ENCODE peak calls at places on chromosomes 5 and 9, in ten cellular contexts. Y is GM13977; S is stimulated activated CD4-positive, alpha-beta T cell treated with anti-CD3 and anti-CD28 coated beads, Interleukin-15, amount 100 ng/mL, for 1 hour; I is fibroblast of pulmonary artery; U is CD4-positive, alpha-beta memory T cell; H is activated CD4-positive, alpha-beta T cell treated with anti-CD3 and anti-CD28 coated beads for 24 hours; Q is NCI-H2029; A is memory B cell; G is aorta; J is T follicular helper cell. M is an unnamed sample.

GRCh38 chr5:6377121-6377520 is 1.2 kb downstream of the MED10 start:
- DNase-seq in G (no peak), S (no peak), U (no peak), A (no peak), H (no peak), Y (no peak), Q (no peak), I (peak; percentile 9), J (no peak), M (no peak)

GRCh38 chr5:134524826-134525686 is at the start of gene JADE2:
- DNase-seq in S (peak; percentile 59), H (peak; percentile 61), U (peak; percentile 90), Y (peak; percentile 91), Q (peak; percentile 50), A (peak; percentile 88), J (peak; percentile 78), G (peak; percentile 83), I (peak; percentile 81), M (peak; percentile 87)

GRCh38 chr5:179307931-179308471 is 37.3 kb downstream of the ADAMTS2 start:
- DNase-seq in S (no peak), G (peak; percentile 37), J (no peak), I (no peak), H (no peak), Q (no peak), A (no peak), U (no peak), Y (no peak), M (no peak)

GRCh38 chr5:177366528-177367322 is 9.0 kb downstream of the RGS14 start:
- DNase-seq in Y (no peak), U (no peak), A (no peak), Q (peak; percentile 24), J (no peak), G (peak; percentile 93), I (peak; percentile 86), H (no peak), S (no peak), M (no peak)

GRCh38 chr5:2642684-2643325 is 108.7 kb downstream of the IRX2 start:
- DNase-seq in Y (no peak), A (no peak), G (no peak), I (no peak), U (no peak), Q (no peak), H (no peak), S (no peak), J (no peak), M (no peak)

GRCh38 chr9:2985343-2985742 is 141.4 kb upstream of the PUM3 start:
- DNase-seq in G (no peak), Y (no peak), J (no peak), S (no peak), I (no peak), Q (no peak), U (no peak), H (no peak), A (no peak), M (no peak)

GRCh38 chr5:180294401-180294800 is 2.5 kb upstream of the MAPK9 start:
- DNase-seq in H (no peak), A (no peak), U (no peak), I (no peak), Q (no peak), J (no peak), G (no peak), S (no peak), Y (no peak), M (no peak)

GRCh38 chr5:10475931-10476687 is 34.4 kb downstream of the ROPN1L start:
- DNase-seq in G (no peak), Y (no peak), H (no peak), I (no peak), A (no peak), Q (no peak), S (no peak), J (no peak), U (no peak), M (no peak)

GRCh38 chr5:41748631-41749030 is 121.6 kb downstream of the OXCT1 start:
- DNase-seq in G (no peak), Y (peak; percentile 38), Q (no peak), I (peak; percentile 57), J (no peak), H (peak; percentile 6), A (no peak), S (no peak), U (no peak), M (no peak)

GRCh38 chr9:131419029-131419614 is 25.2 kb downstream of the PRRC2B start:
- DNase-seq in G (no peak), A (no peak), H (no peak), I (no peak), J (no peak), S (no peak), Q (no peak), Y (no peak), U (no peak), M (no peak)

GRCh38 chr5:133828727-133829126 is 139.7 kb downstream of the C5orf15 start:
- DNase-seq in Q (no peak), H (no peak), I (no peak), S (no peak), Y (no peak), U (no peak), A (no peak), J (no peak), G (no peak), M (no peak)

GRCh38 chr5:98755406-98755805 is 18.1 kb upstream of the RGMB start:
- DNase-seq in A (no peak), I (no peak), J (no peak), Y (no peak), U (no peak), S (no peak), Q (no peak), G (no peak), H (no peak), M (no peak)

GRCh38 chr9:83920469-83920941 is 727 bp downstream of the KIF27 start:
- DNase-seq in I (peak; percentile 50), A (no peak), Y (peak; percentile 62), J (peak; percentile 52), S (no peak), Q (peak; percentile 53), U (no peak), G (no peak), H (no peak), M (no peak)

GRCh38 chr9:84271004-84271886 is 69.3 kb downstream of the SLC28A3 start:
- DNase-seq in S (no peak), H (no peak), A (peak; percentile 27), G (peak; percentile 70), I (peak; percentile 81), Y (peak; percentile 64), J (peak; percentile 1), Q (no peak), U (peak; percentile 28), M (peak; percentile 12)

GRCh38 chr5:110588241-110588962 is 138.1 kb downstream of the TMEM232 start:
- DNase-seq in U (no peak), H (no peak), S (no peak), Y (no peak), Q (no peak), A (no peak), J (no peak), G (no peak), I (no peak), M (no peak)

GRCh38 chr5:118006229-118006628 is 982.1 kb downstream of the DTWD2 start:
- DNase-seq in J (no peak), Y (no peak), Q (no peak), I (no peak), G (no peak), A (no peak), S (no peak), H (no peak), U (no peak), M (no peak)

GRCh38 chr5:108749130-108749861 is 1.6 kb downstream of the FER start:
- DNase-seq in G (no peak), I (no peak), H (no peak), A (no peak), Y (peak; percentile 50), S (no peak), Q (no peak), J (peak; percentile 47), U (no peak), M (no peak)

GRCh38 chr5:133106343-133106742 is 54.5 kb downstream of the HSPA4 start:
- DNase-seq in A (no peak), S (no peak), Q (no peak), J (no peak), Y (no peak), H (no peak), G (no peak), I (no peak), U (no peak), M (no peak)

GRCh38 chr5:4518924-4519660 is 621.0 kb upstream of the ADAMTS16 start:
- DNase-seq in Y (no peak), I (no peak), J (no peak), U (no peak), Q (no peak), G (no peak), A (no peak), H (no peak), S (no peak), M (no peak)

GRCh38 chr9:76787677-76788076 is 23.4 kb downstream of the PCA3 start:
- DNase-seq in Y (no peak), U (no peak), J (no peak), G (no peak), A (no peak), H (no peak), Q (no peak), S (no peak), I (no peak), M (no peak)

GRCh38 chr5:142777858-142778257 is 7.7 kb downstream of the ARHGAP26 start:
- DNase-seq in I (no peak), A (no peak), Q (no peak), U (no peak), J (no peak), S (no peak), G (no peak), H (no peak), Y (no peak), M (no peak)